ENCODE peak calls at places on chromosome 14, in four cellular contexts. One of them, this sample, is unnamed.

GRCh38 chr14:63986789-63987533 is 134.2 kb downstream of the SYNE2 start:
- DNase-seq in IMR-90: peak; percentile 78
- DNase-seq in fibroblast of lung: peak; percentile 65
- DNase-seq in mammary epithelial cell: peak; percentile 89
- DNase-seq in this sample: no peak

GRCh38 chr14:106556665-106557289 is 1030.4 kb downstream of the TMEM121 start:
- DNase-seq in IMR-90: no peak
- DNase-seq in fibroblast of lung: no peak
- DNase-seq in mammary epithelial cell: no peak
- DNase-seq in this sample: peak; percentile 89

GRCh38 chr14:78412475-78412874 is 242.3 kb downstream of the NRXN3 start:
- DNase-seq in IMR-90: no peak
- DNase-seq in fibroblast of lung: no peak
- DNase-seq in mammary epithelial cell: no peak
- DNase-seq in this sample: no peak

GRCh38 chr14:80726211-80726610 is 215.3 kb downstream of the CEP128 start:
- DNase-seq in IMR-90: no peak
- DNase-seq in fibroblast of lung: no peak
- DNase-seq in mammary epithelial cell: no peak
- DNase-seq in this sample: no peak

GRCh38 chr14:23413681-23414080 is 5.6 kb upstream of the MYH6 start:
- DNase-seq in IMR-90: no peak
- DNase-seq in fibroblast of lung: no peak
- DNase-seq in mammary epithelial cell: no peak
- DNase-seq in this sample: no peak

GRCh38 chr14:24231263-24232120 is 675 bp downstream of the NEDD8 start:
- DNase-seq in IMR-90: no peak
- DNase-seq in fibroblast of lung: no peak
- DNase-seq in mammary epithelial cell: peak; percentile 44
- DNase-seq in this sample: no peak

GRCh38 chr14:69956970-69957369 is 77.8 kb downstream of the SMOC1 start:
- DNase-seq in IMR-90: no peak
- DNase-seq in fibroblast of lung: no peak
- DNase-seq in mammary epithelial cell: no peak
- DNase-seq in this sample: no peak

GRCh38 chr14:88983755-88984154 is 159.3 kb downstream of the TTC8 start:
- DNase-seq in IMR-90: peak; percentile 97
- DNase-seq in fibroblast of lung: peak; percentile 97
- DNase-seq in mammary epithelial cell: peak; percentile 92
- DNase-seq in this sample: no peak

GRCh38 chr14:104304451-104305351 is 166.3 kb downstream of the KIF26A start:
- DNase-seq in IMR-90: no peak
- DNase-seq in fibroblast of lung: no peak
- DNase-seq in mammary epithelial cell: no peak
- DNase-seq in this sample: no peak

GRCh38 chr14:68230941-68231717 is 411.6 kb downstream of the RAD51B start:
- DNase-seq in IMR-90: peak; percentile 79
- DNase-seq in fibroblast of lung: peak; percentile 77
- DNase-seq in mammary epithelial cell: peak; percentile 29
- DNase-seq in this sample: no peak

GRCh38 chr14:24425704-24426103 is 3.8 kb downstream of the CBLN3 start:
- DNase-seq in IMR-90: peak; percentile 83
- DNase-seq in fibroblast of lung: peak; percentile 74
- DNase-seq in mammary epithelial cell: peak; percentile 77
- DNase-seq in this sample: no peak

GRCh38 chr14:102769049-102769327 is 8.3 kb upstream of the TRAF3 start:
- DNase-seq in IMR-90: no peak
- DNase-seq in fibroblast of lung: no peak
- DNase-seq in mammary epithelial cell: no peak
- DNase-seq in this sample: no peak

GRCh38 chr14:74984241-74985027 is 18.3 kb upstream of the EIF2B2 start:
- DNase-seq in IMR-90: no peak
- DNase-seq in fibroblast of lung: no peak
- DNase-seq in mammary epithelial cell: no peak
- DNase-seq in this sample: no peak

GRCh38 chr14:104876251-104876699 is 11.2 kb downstream of the CEP170B start:
- DNase-seq in IMR-90: peak; percentile 16
- DNase-seq in fibroblast of lung: no peak
- DNase-seq in mammary epithelial cell: peak; percentile 31
- DNase-seq in this sample: no peak

GRCh38 chr14:90555126-90556049 is 158.6 kb downstream of the CALM1 start:
- DNase-seq in IMR-90: no peak
- DNase-seq in fibroblast of lung: no peak
- DNase-seq in mammary epithelial cell: no peak
- DNase-seq in this sample: no peak

GRCh38 chr14:65065719-65066118 is 36.6 kb downstream of the MAX start:
- DNase-seq in IMR-90: no peak
- DNase-seq in fibroblast of lung: no peak
- DNase-seq in mammary epithelial cell: no peak
- DNase-seq in this sample: no peak

GRCh38 chr14:27056586-27056985 is 458.8 kb upstream of the NOVA1 start:
- DNase-seq in IMR-90: no peak
- DNase-seq in fibroblast of lung: no peak
- DNase-seq in mammary epithelial cell: no peak
- DNase-seq in this sample: no peak

GRCh38 chr14:61254803-61255526 is 26.2 kb downstream of the TMEM30B start:
- DNase-seq in IMR-90: no peak
- DNase-seq in fibroblast of lung: no peak
- DNase-seq in mammary epithelial cell: no peak
- DNase-seq in this sample: no peak

GRCh38 chr14:65840118-65840751 is 427.7 kb downstream of the FUT8 start:
- DNase-seq in IMR-90: no peak
- DNase-seq in fibroblast of lung: no peak
- DNase-seq in mammary epithelial cell: no peak
- DNase-seq in this sample: no peak

GRCh38 chr14:59677771-59678211 is 101.2 kb upstream of the CCDC175 start:
- DNase-seq in IMR-90: peak; percentile 20
- DNase-seq in fibroblast of lung: peak; percentile 41
- DNase-seq in mammary epithelial cell: no peak
- DNase-seq in this sample: no peak

DNA sequence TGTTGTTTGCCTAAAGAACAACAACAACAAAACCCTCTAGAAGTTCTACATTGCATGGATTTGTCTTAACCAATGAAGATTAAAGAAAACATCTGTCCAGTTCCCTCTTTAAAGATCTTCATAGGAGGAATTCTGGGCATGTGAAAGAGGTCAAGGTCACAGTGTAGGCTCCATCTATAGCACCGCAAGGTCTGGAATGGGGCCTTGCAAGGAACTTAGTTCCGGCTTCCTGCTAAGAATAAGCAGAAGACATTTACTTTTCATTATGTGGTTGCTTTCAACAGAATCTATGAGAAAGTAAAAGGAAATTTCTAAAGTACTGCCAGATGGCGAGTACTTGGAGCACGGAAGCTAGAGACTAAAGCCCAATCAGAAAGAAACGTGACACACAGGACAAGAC is 57.2 kb upstream of the GNPNAT1 start:
- DNase-seq in IMR-90: no peak
- DNase-seq in fibroblast of lung: no peak
- DNase-seq in mammary epithelial cell: no peak
- DNase-seq in this sample: no peak
- H3K4me3 ChIP-seq in IMR-90: no peak overlapping the region
- H3K4me3 ChIP-seq in fibroblast of lung: no peak overlapping the region
- H3K4me3 ChIP-seq in mammary epithelial cell: no peak overlapping the region
- H3K4me3 ChIP-seq in this sample: no peak overlapping the region

DNA sequence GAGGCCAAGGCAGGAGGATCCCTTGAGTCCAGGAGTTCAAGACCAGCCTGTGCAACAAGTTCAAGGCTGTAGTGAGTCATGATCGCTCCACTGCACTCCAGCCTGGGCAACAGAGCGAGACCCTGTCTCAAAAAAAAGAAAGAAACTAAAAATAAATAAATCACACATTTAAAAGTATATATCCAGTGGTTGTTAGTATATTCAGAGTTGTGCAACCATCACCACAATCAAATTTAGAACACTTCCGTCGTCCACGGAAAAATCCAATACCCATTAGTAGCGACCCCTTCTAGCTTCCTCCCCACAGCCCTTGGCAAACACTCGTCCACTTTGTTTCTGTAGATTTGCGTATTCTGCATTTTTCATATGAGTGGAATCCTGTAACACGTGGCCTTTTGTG is 44.7 kb upstream of the EML1 start:
- DNase-seq in IMR-90: no peak
- DNase-seq in fibroblast of lung: no peak
- DNase-seq in mammary epithelial cell: no peak
- DNase-seq in this sample: no peak
- H3K4me1 ChIP-seq in IMR-90: peaks cover 37% of the 10 kb centered on the region
- H3K4me1 ChIP-seq in fibroblast of lung: peaks cover 43% of the 10 kb centered on the region
- H3K4me1 ChIP-seq in mammary epithelial cell: peaks cover 3% of the 10 kb centered on the region
- H3K4me1 ChIP-seq in this sample: no peaks in the 10 kb centered on the region

DNA sequence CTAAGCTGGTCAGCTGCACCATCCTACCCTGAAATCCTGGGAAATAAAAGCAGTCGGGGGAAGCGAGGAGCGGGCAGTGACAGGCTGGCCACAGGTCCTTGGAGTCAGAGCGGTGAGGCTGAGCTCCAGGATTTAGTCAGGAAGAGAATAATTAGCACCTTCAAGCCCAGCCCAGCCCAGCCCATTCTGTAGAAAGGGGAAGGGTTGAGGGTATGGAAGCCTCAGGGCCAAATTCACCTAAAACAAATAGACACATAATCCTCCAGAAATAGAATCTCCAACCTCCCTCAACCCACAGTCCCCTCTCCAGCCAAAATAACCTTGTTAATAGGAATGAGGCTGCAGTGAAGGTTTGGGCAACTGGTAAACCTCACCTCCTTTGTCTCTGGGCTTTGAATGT is 334.2 kb downstream of the DPF3 start:
- DNase-seq in IMR-90: no peak
- DNase-seq in fibroblast of lung: no peak
- DNase-seq in mammary epithelial cell: no peak
- DNase-seq in this sample: no peak
- H2AFZ ChIP-seq in IMR-90: no peak overlapping the region
- H2AFZ ChIP-seq in fibroblast of lung: no peak overlapping the region
- H2AFZ ChIP-seq in mammary epithelial cell: peak overlapping the region; percentile 56
- H2AFZ ChIP-seq in this sample: no peak overlapping the region

DNA sequence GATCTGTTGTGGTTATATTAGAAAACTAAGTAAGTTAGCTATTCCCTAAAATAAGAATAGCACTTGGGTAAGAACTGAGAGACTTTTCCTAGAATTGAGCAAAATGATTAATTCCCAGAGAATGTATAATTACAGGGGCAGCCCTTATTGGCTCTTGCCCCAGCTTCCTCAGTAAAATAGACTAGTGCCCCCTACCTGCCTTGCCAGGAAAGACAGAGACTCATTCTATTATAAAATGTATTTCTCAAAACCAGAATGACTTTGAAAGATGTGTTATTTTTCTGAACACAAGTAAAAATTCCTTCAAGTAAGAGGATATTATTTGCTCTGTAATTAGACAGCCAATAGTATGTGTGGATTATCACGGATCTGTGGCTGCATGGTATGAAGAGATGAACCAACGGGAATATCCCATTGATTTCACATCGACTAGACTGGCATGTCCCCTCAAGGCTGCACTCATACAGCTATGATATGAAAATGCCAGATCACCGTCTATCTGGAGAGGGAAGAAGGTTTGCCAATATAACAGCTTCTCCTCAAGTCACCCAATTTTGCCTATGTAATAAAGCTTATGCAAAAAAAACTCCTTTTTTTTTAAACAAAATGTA is 7.4 kb upstream of the GLRX5 start:
- DNase-seq in IMR-90: peak; percentile 84
- DNase-seq in fibroblast of lung: peak; percentile 79
- DNase-seq in mammary epithelial cell: no peak
- DNase-seq in this sample: peak; percentile 40
- H3K4me3 ChIP-seq in IMR-90: no peak overlapping the region
- H3K4me3 ChIP-seq in fibroblast of lung: no peak overlapping the region
- H3K4me3 ChIP-seq in mammary epithelial cell: no peak overlapping the region
- H3K4me3 ChIP-seq in this sample: no peak overlapping the region

DNA sequence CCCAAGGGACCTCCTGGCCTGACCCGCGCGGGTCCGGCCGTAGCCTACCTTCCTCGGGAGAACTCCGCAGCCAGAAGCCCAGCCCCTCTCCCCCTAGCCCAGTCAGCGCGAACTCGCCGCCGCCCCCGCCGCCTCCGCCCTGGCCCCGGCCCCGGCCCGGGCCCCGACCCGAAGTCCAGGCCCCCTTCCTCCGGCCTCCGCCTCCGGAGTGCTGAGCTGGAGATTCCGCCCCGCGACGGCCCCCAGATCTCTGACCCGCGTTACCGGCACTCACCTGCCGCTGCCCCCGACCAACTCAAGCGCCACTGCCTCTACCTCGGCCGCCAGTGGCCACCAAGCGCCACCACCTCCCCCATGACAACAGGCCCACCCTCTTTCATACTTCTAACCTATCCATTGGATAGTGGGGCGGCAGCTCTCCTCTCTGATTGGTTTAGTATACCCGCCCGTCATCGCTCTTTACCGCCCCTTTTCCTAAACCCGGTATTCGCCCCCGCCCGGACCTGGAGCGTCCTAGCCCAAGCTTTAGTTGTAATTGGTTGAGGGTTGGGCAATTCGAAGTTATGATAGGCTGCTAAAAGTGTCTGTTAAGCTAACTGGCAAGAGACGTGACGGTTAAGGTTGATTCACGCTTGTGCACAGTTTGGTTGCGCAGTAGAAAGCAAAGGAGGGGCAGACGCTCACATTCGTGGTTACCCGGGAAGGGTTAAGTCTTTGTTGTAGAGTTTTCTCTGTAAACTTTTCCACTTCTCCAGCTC is at the start of gene NUMB:
- DNase-seq in IMR-90: peak; percentile 100
- DNase-seq in fibroblast of lung: peak; percentile 100
- DNase-seq in mammary epithelial cell: peak; percentile 100
- DNase-seq in this sample: peak; percentile 99
- H3K4me1 ChIP-seq in IMR-90: peaks cover 13% of the 10 kb centered on the region
- H3K4me1 ChIP-seq in fibroblast of lung: peaks cover 36% of the 10 kb centered on the region
- H3K4me1 ChIP-seq in mammary epithelial cell: peaks cover 39% of the 10 kb centered on the region
- H3K4me1 ChIP-seq in this sample: peaks cover 43% of the 10 kb centered on the region

GRCh38 chr14:50002926-50003212 is 110.0 kb downstream of the ARF6 start:
- DNase-seq in IMR-90: no peak
- DNase-seq in fibroblast of lung: no peak
- DNase-seq in mammary epithelial cell: no peak
- DNase-seq in this sample: no peak
- H2AFZ ChIP-seq in IMR-90: peak overlapping the region; percentile 96
- H2AFZ ChIP-seq in fibroblast of lung: peak overlapping the region; percentile 6
- H2AFZ ChIP-seq in mammary epithelial cell: peak overlapping the region; percentile 41
- H2AFZ ChIP-seq in this sample: peak overlapping the region; percentile 73

GRCh38 chr14:73888971-73889370 is 2.3 kb downstream of the ZNF410 start:
- DNase-seq in IMR-90: peak; percentile 28
- DNase-seq in fibroblast of lung: peak; percentile 56
- DNase-seq in mammary epithelial cell: peak; percentile 64
- DNase-seq in this sample: no peak
- H3K4me3 ChIP-seq in IMR-90: no peak overlapping the region
- H3K4me3 ChIP-seq in fibroblast of lung: no peak overlapping the region
- H3K4me3 ChIP-seq in mammary epithelial cell: peak overlapping the region; percentile 83
- H3K4me3 ChIP-seq in this sample: no peak overlapping the region

This sample was measured in DND-41.